ENCODE peak calls at places on chromosome 18, in six cellular contexts. One of them, this sample, is unnamed.

GRCh38 chr18:50836521-50836957 is 16.7 kb upstream of the MRO start:
- DNase-seq in activated T-cell treated with anti-CD3 and anti-CD28 coated beads, Interleukin-2, amount 50 U/mL, for 48 hours: no peak
- DNase-seq in adrenal gland: no peak
- DNase-seq in SK-N-MC: no peak
- DNase-seq in stimulated activated CD4-positive, alpha-beta T cell treated with anti-CD3 and anti-CD28 coated beads, Interleukin-4, amount 100 ng/mL, for 4 hours: no peak
- DNase-seq in iris pigment epithelial cell: peak; percentile 92
- DNase-seq in this sample: no peak

GRCh38 chr18:11387880-11388279 is 221.5 kb upstream of the SLC35G4 start:
- DNase-seq in iris pigment epithelial cell: peak; percentile 18
- DNase-seq in stimulated activated CD4-positive, alpha-beta T cell treated with anti-CD3 and anti-CD28 coated beads, Interleukin-4, amount 100 ng/mL, for 4 hours: no peak
- DNase-seq in activated T-cell treated with anti-CD3 and anti-CD28 coated beads, Interleukin-2, amount 50 U/mL, for 48 hours: no peak
- DNase-seq in SK-N-MC: no peak
- DNase-seq in adrenal gland: peak; percentile 62
- DNase-seq in this sample: no peak

GRCh38 chr18:23585007-23585871 is 1.1 kb downstream of the NPC1 start:
- DNase-seq in activated T-cell treated with anti-CD3 and anti-CD28 coated beads, Interleukin-2, amount 50 U/mL, for 48 hours: peak; percentile 35
- DNase-seq in stimulated activated CD4-positive, alpha-beta T cell treated with anti-CD3 and anti-CD28 coated beads, Interleukin-4, amount 100 ng/mL, for 4 hours: peak; percentile 0
- DNase-seq in iris pigment epithelial cell: no peak
- DNase-seq in SK-N-MC: no peak
- DNase-seq in adrenal gland: peak; percentile 46
- DNase-seq in this sample: no peak

GRCh38 chr18:23689031-23689615 is at the start of gene LAMA3:
- DNase-seq in iris pigment epithelial cell: peak; percentile 47
- DNase-seq in adrenal gland: peak; percentile 65
- DNase-seq in SK-N-MC: no peak
- DNase-seq in stimulated activated CD4-positive, alpha-beta T cell treated with anti-CD3 and anti-CD28 coated beads, Interleukin-4, amount 100 ng/mL, for 4 hours: peak; percentile 10
- DNase-seq in activated T-cell treated with anti-CD3 and anti-CD28 coated beads, Interleukin-2, amount 50 U/mL, for 48 hours: peak; percentile 56
- DNase-seq in this sample: no peak

GRCh38 chr18:55522011-55522410 is 66.0 kb downstream of the TCF4 start:
- DNase-seq in SK-N-MC: no peak
- DNase-seq in activated T-cell treated with anti-CD3 and anti-CD28 coated beads, Interleukin-2, amount 50 U/mL, for 48 hours: peak; percentile 35
- DNase-seq in stimulated activated CD4-positive, alpha-beta T cell treated with anti-CD3 and anti-CD28 coated beads, Interleukin-4, amount 100 ng/mL, for 4 hours: no peak
- DNase-seq in iris pigment epithelial cell: no peak
- DNase-seq in adrenal gland: no peak
- DNase-seq in this sample: no peak

GRCh38 chr18:61743775-61744531 is 148.9 kb downstream of the RNF152 start:
- DNase-seq in SK-N-MC: no peak
- DNase-seq in adrenal gland: no peak
- DNase-seq in activated T-cell treated with anti-CD3 and anti-CD28 coated beads, Interleukin-2, amount 50 U/mL, for 48 hours: no peak
- DNase-seq in iris pigment epithelial cell: peak; percentile 15
- DNase-seq in stimulated activated CD4-positive, alpha-beta T cell treated with anti-CD3 and anti-CD28 coated beads, Interleukin-4, amount 100 ng/mL, for 4 hours: no peak
- DNase-seq in this sample: no peak

GRCh38 chr18:9436176-9436575 is 39.1 kb upstream of the RALBP1 start:
- DNase-seq in adrenal gland: no peak
- DNase-seq in SK-N-MC: no peak
- DNase-seq in stimulated activated CD4-positive, alpha-beta T cell treated with anti-CD3 and anti-CD28 coated beads, Interleukin-4, amount 100 ng/mL, for 4 hours: no peak
- DNase-seq in iris pigment epithelial cell: no peak
- DNase-seq in activated T-cell treated with anti-CD3 and anti-CD28 coated beads, Interleukin-2, amount 50 U/mL, for 48 hours: no peak
- DNase-seq in this sample: peak; percentile 52

GRCh38 chr18:36015629-36016028 is 43.1 kb downstream of the RMP24 start:
- DNase-seq in stimulated activated CD4-positive, alpha-beta T cell treated with anti-CD3 and anti-CD28 coated beads, Interleukin-4, amount 100 ng/mL, for 4 hours: no peak
- DNase-seq in iris pigment epithelial cell: no peak
- DNase-seq in adrenal gland: no peak
- DNase-seq in activated T-cell treated with anti-CD3 and anti-CD28 coated beads, Interleukin-2, amount 50 U/mL, for 48 hours: no peak
- DNase-seq in SK-N-MC: no peak
- DNase-seq in this sample: no peak

GRCh38 chr18:54263904-54264336 is 5.4 kb upstream of the POLI start:
- DNase-seq in stimulated activated CD4-positive, alpha-beta T cell treated with anti-CD3 and anti-CD28 coated beads, Interleukin-4, amount 100 ng/mL, for 4 hours: no peak
- DNase-seq in iris pigment epithelial cell: no peak
- DNase-seq in adrenal gland: no peak
- DNase-seq in activated T-cell treated with anti-CD3 and anti-CD28 coated beads, Interleukin-2, amount 50 U/mL, for 48 hours: no peak
- DNase-seq in SK-N-MC: no peak
- DNase-seq in this sample: no peak

GRCh38 chr18:54209471-54210180 is 14.8 kb downstream of the MBD2 start:
- DNase-seq in stimulated activated CD4-positive, alpha-beta T cell treated with anti-CD3 and anti-CD28 coated beads, Interleukin-4, amount 100 ng/mL, for 4 hours: no peak
- DNase-seq in adrenal gland: no peak
- DNase-seq in iris pigment epithelial cell: peak; percentile 23
- DNase-seq in SK-N-MC: no peak
- DNase-seq in activated T-cell treated with anti-CD3 and anti-CD28 coated beads, Interleukin-2, amount 50 U/mL, for 48 hours: no peak
- DNase-seq in this sample: no peak

GRCh38 chr18:7878265-7879173 is 311.4 kb downstream of the PTPRM start:
- DNase-seq in iris pigment epithelial cell: peak; percentile 18
- DNase-seq in SK-N-MC: no peak
- DNase-seq in activated T-cell treated with anti-CD3 and anti-CD28 coated beads, Interleukin-2, amount 50 U/mL, for 48 hours: no peak
- DNase-seq in adrenal gland: no peak
- DNase-seq in stimulated activated CD4-positive, alpha-beta T cell treated with anti-CD3 and anti-CD28 coated beads, Interleukin-4, amount 100 ng/mL, for 4 hours: no peak
- DNase-seq in this sample: no peak

GRCh38 chr18:23331091-23331920 is 121.8 kb upstream of the RIOK3 start:
- DNase-seq in activated T-cell treated with anti-CD3 and anti-CD28 coated beads, Interleukin-2, amount 50 U/mL, for 48 hours: no peak
- DNase-seq in iris pigment epithelial cell: no peak
- DNase-seq in stimulated activated CD4-positive, alpha-beta T cell treated with anti-CD3 and anti-CD28 coated beads, Interleukin-4, amount 100 ng/mL, for 4 hours: no peak
- DNase-seq in SK-N-MC: no peak
- DNase-seq in adrenal gland: no peak
- DNase-seq in this sample: no peak